ENCODE peak calls at places on chromosomes 12 and 14, in nine cellular contexts. I is colonic mucosa; M is heart left ventricle; F is ascending aorta; T is heart right ventricle; R is left lung; Z is WERI-Rb-1; G is CD4-positive, alpha-beta T cell; Q is naive thymus-derived CD4-positive, alpha-beta T cell. O is an unnamed sample. For H3K27me3, the result is how much of the 10 kb centered on the place peaks cover.

GRCh38 chr12:97568336-97569180 is 106.0 kb downstream of the RMST start:
- DNase-seq in I (peak), M (no peak), F (no peak), T (no peak), R (no peak), Z (no peak), G (no peak), Q (no peak), O (no peak)

GRCh38 chr14:102774391-102775153 is 2.7 kb upstream of the TRAF3 start:
- DNase-seq in I (peak), M (no peak), F (no peak), T (peak), R (no peak), Z (peak), G (peak), Q (peak), O (no peak)

GRCh38 chr14:59026086-59026485 is 162.4 kb upstream of the DAAM1 start:
- DNase-seq in I (no peak), M (no peak), F (no peak), T (no peak), R (no peak), Z (no peak), G (no peak), Q (no peak), O (no peak)

GRCh38 chr12:122834229-122834920 is 882 bp upstream of the HIP1R start:
- DNase-seq in I (peak), M (no peak), F (peak), T (no peak), R (no peak), Z (no peak), G (no peak), Q (no peak), O (peak)

GRCh38 chr12:59808317-59808910 is 212.6 kb downstream of the SLC16A7 start:
- DNase-seq in I (no peak), M (no peak), F (no peak), T (no peak), R (no peak), Z (no peak), G (no peak), Q (peak), O (no peak)

GRCh38 chr14:92408186-92408585 is 85.2 kb downstream of the SLC24A4 start:
- DNase-seq in I (no peak), M (no peak), F (no peak), T (no peak), R (no peak), Z (no peak), G (no peak), Q (no peak), O (no peak)

GRCh38 chr12:62976110-62976640 is 41.2 kb upstream of the PPM1H start:
- DNase-seq in I (no peak), M (no peak), F (no peak), T (no peak), R (no peak), Z (no peak), G (no peak), Q (no peak), O (no peak)

GRCh38 chr14:101558739-101559240 is 2.5 kb upstream of the DIO3 start:
- DNase-seq in I (no peak), M (no peak), F (no peak), T (no peak), R (no peak), Z (no peak), G (no peak), Q (no peak), O (peak)

GRCh38 chr12:96587691-96588090 is 98.3 kb downstream of the CFAP54 start:
- DNase-seq in I (no peak), M (no peak), F (no peak), T (no peak), R (no peak), Z (no peak), G (no peak), Q (no peak), O (no peak)

GRCh38 chr14:97379091-97379531 is 581.9 kb downstream of the VRK1 start:
- DNase-seq in I (no peak), M (no peak), F (no peak), T (no peak), R (no peak), Z (no peak), G (peak), Q (peak), O (no peak)

GRCh38 chr12:12405882-12406281 is 49.0 kb downstream of the BORCS5 start:
- DNase-seq in I (peak), M (no peak), F (no peak), T (no peak), R (no peak), Z (no peak), G (no peak), Q (no peak), O (peak)

GRCh38 chr12:57341275-57341990 is 89.4 kb downstream of the R3HDM2 start:
- DNase-seq in I (no peak), M (no peak), F (no peak), T (peak), R (no peak), Z (no peak), G (no peak), Q (no peak), O (no peak)

GRCh38 chr14:65860956-65861631 is 448.6 kb downstream of the FUT8 start:
- DNase-seq in I (no peak), M (no peak), F (no peak), T (no peak), R (no peak), Z (no peak), G (peak), Q (peak), O (no peak)

GRCh38 chr14:26872510-26872909 is 274.7 kb upstream of the NOVA1 start:
- DNase-seq in I (no peak), M (peak), F (no peak), T (peak), R (no peak), Z (peak), G (no peak), Q (no peak), O (no peak)

GRCh38 chr12:52522346-52523011 is 2.3 kb upstream of the KRT5 start:
- DNase-seq in I (no peak), M (no peak), F (peak), T (no peak), R (no peak), Z (no peak), G (no peak), Q (no peak), O (no peak)

GRCh38 chr14:69643430-69644200 is 32.2 kb downstream of the SUSD6 start:
- DNase-seq in I (peak), M (peak), F (no peak), T (peak), R (no peak), Z (no peak), G (peak), Q (no peak), O (peak)

GRCh38 chr12:12715459-12716150 is 1.6 kb upstream of the CDKN1B start:
- DNase-seq in I (peak), M (no peak), F (no peak), T (peak), R (no peak), Z (peak), G (peak), Q (peak), O (no peak)

GRCh38 chr12:56261503-56262230 is 3.5 kb upstream of the ANKRD52 start:
- DNase-seq in I (no peak), M (no peak), F (no peak), T (no peak), R (no peak), Z (no peak), G (no peak), Q (no peak), O (no peak)

GRCh38 chr12:117361905-117362304 is 479 bp upstream of the NOS1 start:
- DNase-seq in I (no peak), M (no peak), F (no peak), T (no peak), R (no peak), Z (no peak), G (no peak), Q (no peak), O (no peak)

GRCh38 chr12:117361312-117361670 is at the start of gene NOS1:
- DNase-seq in I (no peak), M (no peak), F (no peak), T (no peak), R (no peak), Z (no peak), G (no peak), Q (no peak), O (no peak)

GRCh38 chr12:117363953-117364486 is 2.6 kb upstream of the NOS1 start:
- DNase-seq in I (no peak), M (no peak), F (no peak), T (no peak), R (no peak), Z (no peak), G (no peak), Q (no peak), O (no peak)

GRCh38 chr12:117363263-117363662 is 1.8 kb upstream of the NOS1 start:
- DNase-seq in I (no peak), M (no peak), F (no peak), T (no peak), R (no peak), Z (no peak), G (no peak), Q (no peak), O (no peak)

GRCh38 chr12:117362391-117362790 is 965 bp upstream of the NOS1 start:
- DNase-seq in I (no peak), M (no peak), F (no peak), T (no peak), R (no peak), Z (no peak), G (no peak), Q (no peak), O (no peak)
- H3K27me3 ChIP-seq in I (under half), M (under half), F (under half), T (under half), R (half or more), Z (half or more), G (under half), Q (under half), O (half or more)

GRCh38 chr14:36503771-36504741 is 16.0 kb downstream of the NKX2-1 start:
- DNase-seq in I (no peak), M (no peak), F (no peak), T (no peak), R (peak), Z (no peak), G (no peak), Q (no peak), O (peak)

GRCh38 chr14:36505193-36505815 is 14.7 kb downstream of the NKX2-1 start:
- DNase-seq in I (no peak), M (no peak), F (no peak), T (no peak), R (peak), Z (no peak), G (no peak), Q (no peak), O (peak)

GRCh38 chr14:36502558-36503508 is 17.2 kb downstream of the NKX2-1 start:
- DNase-seq in I (no peak), M (no peak), F (no peak), T (no peak), R (no peak), Z (no peak), G (no peak), Q (no peak), O (no peak)

GRCh38 chr14:36505892-36506731 is 13.9 kb downstream of the NKX2-1 start:
- DNase-seq in I (no peak), M (no peak), F (no peak), T (no peak), R (peak), Z (no peak), G (no peak), Q (no peak), O (peak)

DNA sequence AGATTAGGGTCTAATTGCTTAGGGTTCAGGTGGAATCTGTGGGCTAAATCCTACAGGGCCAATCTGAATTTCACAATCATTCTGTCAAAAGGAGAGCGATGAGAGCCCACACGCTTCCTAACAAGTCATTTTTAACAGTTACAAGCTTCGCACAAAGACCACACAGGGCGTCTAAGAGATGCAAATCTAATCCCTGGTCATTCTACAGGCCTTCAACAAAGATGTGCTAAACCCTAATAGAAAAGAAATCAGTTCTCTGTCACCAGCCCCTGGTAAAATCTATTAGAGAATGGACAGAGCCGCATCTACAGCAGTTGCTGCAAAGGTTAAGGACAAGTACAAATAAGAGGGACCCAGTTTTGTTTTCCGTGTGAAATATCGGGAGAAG is 15.2 kb downstream of the NKX2-1 start:
- DNase-seq in I (no peak), M (no peak), F (no peak), T (no peak), R (no peak), Z (no peak), G (no peak), Q (no peak), O (no peak)
- H3K27me3 ChIP-seq in I (half or more), M (half or more), F (under half), T (under half), R (half or more), Z (half or more), G (half or more), Q (under half), O (half or more)

GRCh38 chr14:61536661-61537566 is 158.4 kb upstream of the HIF1A start:
- DNase-seq in I (no peak), M (no peak), F (peak), T (no peak), R (no peak), Z (no peak), G (no peak), Q (no peak), O (no peak)
- H3K27me3 ChIP-seq in I (under half), M (under half), F (under half), T (under half), R (under half), Z (under half), G (under half), Q (under half), O (under half)

DNA sequence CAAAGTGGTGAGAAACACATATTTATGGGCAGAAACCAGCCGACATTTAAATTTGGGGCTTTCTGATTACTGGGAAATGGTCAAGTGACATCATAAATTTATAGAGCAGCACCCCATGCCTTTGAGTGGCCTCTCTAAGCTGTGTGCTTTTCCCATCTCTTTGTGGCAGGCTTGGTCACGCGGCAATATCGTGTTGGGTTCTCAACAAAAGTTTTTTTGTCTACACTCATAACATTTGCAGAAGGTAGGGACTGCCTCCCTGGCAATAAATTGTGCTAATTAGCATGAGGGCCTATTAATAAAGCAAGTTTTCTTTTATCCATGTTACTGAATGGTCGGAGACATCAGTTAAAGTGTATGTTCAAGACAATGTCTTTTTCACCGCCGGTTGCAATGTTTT is 193.5 kb downstream of the PHETA1 start:
- DNase-seq in I (no peak), M (no peak), F (no peak), T (no peak), R (no peak), Z (no peak), G (no peak), Q (no peak), O (no peak)
- H3K27me3 ChIP-seq in I (under half), M (under half), F (under half), T (under half), R (half or more), Z (under half), G (under half), Q (under half), O (under half)

DNA sequence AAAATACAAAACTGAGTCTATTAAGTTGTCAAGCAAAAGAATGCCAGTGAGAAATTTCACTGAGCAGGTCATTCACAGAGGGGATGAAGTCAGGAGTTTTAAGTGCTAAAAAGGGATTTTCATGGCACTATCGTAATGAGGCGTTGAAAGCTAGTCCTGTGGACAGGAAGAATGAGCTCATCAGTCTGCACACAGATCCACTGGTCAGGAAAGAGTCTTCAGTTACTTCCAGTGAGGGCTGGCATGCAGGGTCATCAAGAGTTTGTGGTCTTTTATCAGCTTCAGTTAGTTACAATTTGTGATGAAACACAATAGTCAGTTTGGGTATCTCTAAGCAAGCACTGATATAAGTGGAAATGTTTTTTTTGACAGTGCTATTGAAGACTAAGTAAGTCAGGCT is 88.1 kb upstream of the WSCD2 start:
- DNase-seq in I (no peak), M (no peak), F (no peak), T (no peak), R (no peak), Z (no peak), G (no peak), Q (no peak), O (no peak)
- H3K27me3 ChIP-seq in I (under half), M (under half), F (under half), T (under half), R (under half), Z (under half), G (under half), Q (under half), O (under half)

GRCh38 chr12:94874086-94874985 is 129.2 kb downstream of the NDUFA12 start:
- DNase-seq in I (no peak), M (no peak), F (no peak), T (no peak), R (no peak), Z (no peak), G (no peak), Q (no peak), O (no peak)

GRCh38 chr12:94873368-94874085 is 130.0 kb downstream of the NDUFA12 start:
- DNase-seq in I (peak), M (no peak), F (no peak), T (no peak), R (peak), Z (peak), G (no peak), Q (no peak), O (no peak)

GRCh38 chr12:94872671-94873367 is 130.7 kb downstream of the NDUFA12 start:
- DNase-seq in I (no peak), M (no peak), F (no peak), T (no peak), R (peak), Z (peak), G (no peak), Q (no peak), O (no peak)

GRCh38 chr12:94875525-94875924 is 128.0 kb downstream of the NDUFA12 start:
- DNase-seq in I (no peak), M (no peak), F (no peak), T (no peak), R (no peak), Z (peak), G (no peak), Q (peak), O (no peak)

GRCh38 chr12:94874986-94875312 is 128.5 kb downstream of the NDUFA12 start:
- DNase-seq in I (no peak), M (no peak), F (no peak), T (no peak), R (no peak), Z (no peak), G (no peak), Q (no peak), O (no peak)
- H3K27me3 ChIP-seq in I (under half), M (under half), F (under half), T (under half), R (half or more), Z (under half), G (half or more), Q (under half), O (under half)

GRCh38 chr12:114508529-114509129 is 102.7 kb upstream of the TBX5 start:
- DNase-seq in I (peak), M (peak), F (peak), T (peak), R (no peak), Z (peak), G (peak), Q (peak), O (peak)

DNA sequence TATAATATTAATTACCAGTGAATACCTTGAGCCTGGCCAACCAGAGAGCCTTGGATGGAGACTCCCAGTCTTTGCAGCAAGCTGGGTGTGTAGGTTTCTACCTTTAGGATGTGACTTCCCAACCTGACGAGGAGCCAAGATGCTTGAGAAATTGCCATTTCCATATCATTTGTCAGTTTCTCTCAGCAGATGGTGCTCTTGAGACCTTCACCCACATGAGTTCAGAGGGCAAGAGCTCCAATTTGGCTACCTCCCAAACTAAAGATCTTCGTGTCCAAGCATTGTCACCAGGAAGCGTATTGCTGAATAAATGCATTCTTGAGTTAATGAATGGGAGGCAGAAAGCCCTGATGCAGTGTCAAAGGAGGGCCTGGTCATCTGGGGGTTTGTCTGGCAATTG is 106.4 kb upstream of the TBX5 start:
- DNase-seq in I (no peak), M (no peak), F (no peak), T (no peak), R (no peak), Z (no peak), G (no peak), Q (no peak), O (no peak)
- H3K27me3 ChIP-seq in I (under half), M (under half), F (under half), T (under half), R (under half), Z (half or more), G (under half), Q (under half), O (under half)

GRCh38 chr12:117807946-117808345 is 160.8 kb downstream of the KSR2 start:
- DNase-seq in I (no peak), M (no peak), F (no peak), T (no peak), R (no peak), Z (no peak), G (no peak), Q (no peak), O (no peak)

GRCh38 chr12:117805865-117806264 is 162.9 kb downstream of the KSR2 start:
- DNase-seq in I (no peak), M (no peak), F (no peak), T (no peak), R (no peak), Z (no peak), G (no peak), Q (no peak), O (no peak)

GRCh38 chr12:117807355-117807754 is 161.4 kb downstream of the KSR2 start:
- DNase-seq in I (no peak), M (no peak), F (no peak), T (no peak), R (no peak), Z (no peak), G (no peak), Q (no peak), O (no peak)

GRCh38 chr12:117809509-117809908 is 159.3 kb downstream of the KSR2 start:
- DNase-seq in I (no peak), M (no peak), F (no peak), T (no peak), R (no peak), Z (no peak), G (no peak), Q (no peak), O (no peak)
- H3K27me3 ChIP-seq in I (under half), M (under half), F (under half), T (under half), R (under half), Z (under half), G (under half), Q (under half), O (under half)

GRCh38 chr12:119338593-119339363 is 4.2 kb downstream of the CCDC60 start:
- DNase-seq in I (no peak), M (no peak), F (no peak), T (no peak), R (no peak), Z (peak), G (no peak), Q (no peak), O (no peak)

GRCh38 chr12:119340604-119341003 is 6.1 kb downstream of the CCDC60 start:
- DNase-seq in I (no peak), M (no peak), F (no peak), T (no peak), R (no peak), Z (no peak), G (no peak), Q (no peak), O (no peak)

GRCh38 chr12:119334459-119335170 is at the start of gene CCDC60:
- DNase-seq in I (peak), M (no peak), F (no peak), T (no peak), R (no peak), Z (no peak), G (no peak), Q (no peak), O (peak)
- H3K27me3 ChIP-seq in I (under half), M (under half), F (under half), T (under half), R (under half), Z (under half), G (under half), Q (under half), O (under half)